ENCODE peak calls at places on chromosomes 2 and 18, in five cellular contexts. I, R, B, T and U are unnamed samples.

GRCh38 chr2:27871805-27872204 is 18.4 kb downstream of the RBKS start:
- DNase-seq in I (no peak), R (no peak), B (no peak), T (peak; percentile 20), U (no peak)

GRCh38 chr2:203394519-203395227 is 66.5 kb downstream of the ABI2 start:
- DNase-seq in I (no peak), R (no peak), B (no peak), T (no peak), U (no peak)

GRCh38 chr2:238032755-238033337 is 28.0 kb upstream of the SCLY start:
- DNase-seq in I (no peak), R (no peak), B (no peak), T (no peak), U (no peak)

GRCh38 chr2:222174450-222174849 is 124.3 kb downstream of the PAX3 start:
- DNase-seq in I (no peak), R (peak; percentile 26), B (no peak), T (peak; percentile 4), U (no peak)

GRCh38 chr2:165016772-165017411 is 61.6 kb upstream of the SLC38A11 start:
- DNase-seq in I (no peak), R (peak; percentile 48), B (no peak), T (peak; percentile 53), U (no peak)

GRCh38 chr2:238142382-238143205 is 4.1 kb downstream of the KLHL30 start:
- DNase-seq in I (no peak), R (no peak), B (no peak), T (peak; percentile 67), U (no peak)

GRCh38 chr2:25845843-25846505 is 32.3 kb downstream of the ASXL2 start:
- DNase-seq in I (no peak), R (no peak), B (no peak), T (no peak), U (no peak)

GRCh38 chr2:151060334-151060733 is 201.3 kb downstream of the RBM43 start:
- DNase-seq in I (no peak), R (no peak), B (no peak), T (no peak), U (no peak)

GRCh38 chr2:166900700-166901099 is 12.4 kb downstream of the XIRP2 start:
- DNase-seq in I (no peak), R (peak; percentile 67), B (no peak), T (peak; percentile 19), U (no peak)

GRCh38 chr18:64097497-64097896 is 51.4 kb downstream of the LINC00305 start:
- DNase-seq in I (no peak), R (no peak), B (no peak), T (no peak), U (no peak)

GRCh38 chr2:211534655-211535054 is 978.3 kb downstream of the CPS1 start:
- DNase-seq in I (no peak), R (no peak), B (no peak), T (no peak), U (no peak)

GRCh38 chr18:8801263-8801901 is 96.0 kb downstream of the MTCL1 start:
- DNase-seq in I (no peak), R (no peak), B (no peak), T (peak; percentile 86), U (no peak)

GRCh38 chr2:106085441-106085911 is 108.6 kb downstream of the UXS1 start:
- DNase-seq in I (peak; percentile 48), R (peak; percentile 38), B (no peak), T (peak; percentile 39), U (no peak)

GRCh38 chr2:150169230-150169629 is 318.2 kb downstream of the RND3 start:
- DNase-seq in I (no peak), R (no peak), B (no peak), T (peak; percentile 56), U (no peak)

GRCh38 chr2:126482582-126483464 is 173.1 kb upstream of the GYPC start:
- DNase-seq in I (no peak), R (peak; percentile 43), B (no peak), T (no peak), U (no peak)

GRCh38 chr2:215880970-215881369 is 132.4 kb downstream of the MREG start:
- DNase-seq in I (no peak), R (no peak), B (no peak), T (no peak), U (no peak)